ENCODE peak calls at places on chromosomes 11 and 22, in five cellular contexts. W is kidney glomerular epithelial cell; U is naive thymus-derived CD4-positive, alpha-beta T cell; R is EL; H is activated CD8-positive, alpha-beta memory T cell treated with anti-CD3 and anti-CD28 coated beads for 1 hour. S is an unnamed sample.

GRCh38 chr22:17366830-17367229 is 2.4 kb upstream of the CECR2 start:
- DNase-seq in W (no peak), U (no peak), R (peak; percentile 12), H (no peak), S (no peak)

GRCh38 chr11:30432177-30432576 is 109.3 kb downstream of the ARL14EP start:
- DNase-seq in W (no peak), U (no peak), R (no peak), H (no peak), S (no peak)

GRCh38 chr11:72649215-72649976 is 24.8 kb downstream of the PDE2A start:
- DNase-seq in W (no peak), U (no peak), R (no peak), H (no peak), S (no peak)

GRCh38 chr11:119193001-119193400 is 7.7 kb downstream of the NHERF4 start:
- DNase-seq in W (no peak), U (no peak), R (no peak), H (no peak), S (no peak)

GRCh38 chr11:26971961-26972360 is 22.0 kb upstream of the FIBIN start:
- DNase-seq in W (no peak), U (no peak), R (peak; percentile 59), H (no peak), S (no peak)

GRCh38 chr11:79325851-79326250 is 115.0 kb downstream of the TENM4 start:
- DNase-seq in W (no peak), U (no peak), R (no peak), H (no peak), S (no peak)

GRCh38 chr11:129317564-129317963 is 58.1 kb upstream of the BARX2 start:
- DNase-seq in W (no peak), U (no peak), R (no peak), H (no peak), S (no peak)

GRCh38 chr22:33018232-33018864 is 39.8 kb downstream of the SYN3 start:
- DNase-seq in W (peak; percentile 8), U (peak; percentile 20), R (peak; percentile 51), H (no peak), S (no peak)

GRCh38 chr11:67006029-67006884 is 16.7 kb upstream of the SYT12 start:
- DNase-seq in W (no peak), U (no peak), R (peak; percentile 41), H (no peak), S (peak; percentile 10)

S was measured in central memory CD4-positive, alpha-beta T cell.